ENCODE peak calls at places on chromosomes 2 and 18, in four cellular contexts. One of them, this sample, is unnamed.

GRCh38 chr2:20609349-20609994 is 41.4 kb downstream of the HS1BP3 start:
- DNase-seq in mucosa of descending colon: peak; percentile 21
- DNase-seq in endothelial cell: no peak
- DNase-seq in dermis blood vessel endothelial cell: peak; percentile 63
- DNase-seq in this sample: no peak

GRCh38 chr2:163558286-163559009 is 177.4 kb downstream of the FIGN start:
- DNase-seq in mucosa of descending colon: no peak
- DNase-seq in dermis blood vessel endothelial cell: no peak
- DNase-seq in endothelial cell: no peak
- DNase-seq in this sample: no peak

GRCh38 chr2:25339791-25340339 is 1.9 kb downstream of the DNMT3A start:
- DNase-seq in dermis blood vessel endothelial cell: no peak
- DNase-seq in mucosa of descending colon: peak; percentile 76
- DNase-seq in endothelial cell: no peak
- DNase-seq in this sample: no peak

GRCh38 chr2:185745864-185746859 is 7.6 kb downstream of the FSIP2 start:
- DNase-seq in endothelial cell: no peak
- DNase-seq in dermis blood vessel endothelial cell: no peak
- DNase-seq in mucosa of descending colon: no peak
- DNase-seq in this sample: no peak

GRCh38 chr18:55513199-55513598 is 74.8 kb downstream of the TCF4 start:
- DNase-seq in mucosa of descending colon: no peak
- DNase-seq in dermis blood vessel endothelial cell: no peak
- DNase-seq in endothelial cell: no peak
- DNase-seq in this sample: no peak

GRCh38 chr2:63983986-63984605 is 35.1 kb downstream of the VPS54 start:
- DNase-seq in dermis blood vessel endothelial cell: peak; percentile 2
- DNase-seq in mucosa of descending colon: no peak
- DNase-seq in endothelial cell: no peak
- DNase-seq in this sample: no peak

GRCh38 chr2:200302940-200303727 is 3.4 kb upstream of the SPATS2L start:
- DNase-seq in dermis blood vessel endothelial cell: no peak
- DNase-seq in endothelial cell: no peak
- DNase-seq in mucosa of descending colon: no peak
- DNase-seq in this sample: peak; percentile 16

GRCh38 chr18:61957801-61958516 is 65.2 kb upstream of the RNF152 start:
- DNase-seq in endothelial cell: no peak
- DNase-seq in dermis blood vessel endothelial cell: peak; percentile 81
- DNase-seq in mucosa of descending colon: no peak
- DNase-seq in this sample: no peak

GRCh38 chr2:84741182-84741822 is 139.6 kb downstream of the TRABD2A start:
- DNase-seq in endothelial cell: no peak
- DNase-seq in dermis blood vessel endothelial cell: peak; percentile 13
- DNase-seq in mucosa of descending colon: peak; percentile 39
- DNase-seq in this sample: peak; percentile 70

GRCh38 chr18:48530399-48531081 is 8.3 kb upstream of the CTIF start:
- DNase-seq in mucosa of descending colon: no peak
- DNase-seq in endothelial cell: no peak
- DNase-seq in dermis blood vessel endothelial cell: no peak
- DNase-seq in this sample: no peak

GRCh38 chr2:161725297-161725696 is 101.1 kb downstream of the SLC4A10 start:
- DNase-seq in endothelial cell: no peak
- DNase-seq in mucosa of descending colon: no peak
- DNase-seq in dermis blood vessel endothelial cell: no peak
- DNase-seq in this sample: no peak

GRCh38 chr2:153391131-153391530 is 87.4 kb downstream of the RPRM start:
- DNase-seq in mucosa of descending colon: no peak
- DNase-seq in dermis blood vessel endothelial cell: no peak
- DNase-seq in endothelial cell: no peak
- DNase-seq in this sample: no peak

GRCh38 chr2:8885449-8886196 is 48.2 kb upstream of the KIDINS220 start:
- DNase-seq in endothelial cell: no peak
- DNase-seq in dermis blood vessel endothelial cell: no peak
- DNase-seq in mucosa of descending colon: no peak
- DNase-seq in this sample: no peak

GRCh38 chr2:70926042-70926441 is 9.7 kb upstream of the ATP6V1B1 start:
- DNase-seq in mucosa of descending colon: no peak
- DNase-seq in endothelial cell: peak; percentile 0
- DNase-seq in dermis blood vessel endothelial cell: no peak
- DNase-seq in this sample: peak; percentile 2

GRCh38 chr18:74522635-74523548 is 11.4 kb upstream of the CNDP1 start:
- DNase-seq in mucosa of descending colon: peak; percentile 23
- DNase-seq in dermis blood vessel endothelial cell: no peak
- DNase-seq in endothelial cell: no peak
- DNase-seq in this sample: no peak

GRCh38 chr2:154402138-154402714 is 296.3 kb upstream of the KCNJ3 start:
- DNase-seq in endothelial cell: no peak
- DNase-seq in mucosa of descending colon: no peak
- DNase-seq in dermis blood vessel endothelial cell: no peak
- DNase-seq in this sample: no peak

GRCh38 chr2:120180066-120180465 is 43.1 kb downstream of the TMEM185B start:
- DNase-seq in endothelial cell: no peak
- DNase-seq in mucosa of descending colon: no peak
- DNase-seq in dermis blood vessel endothelial cell: no peak
- DNase-seq in this sample: no peak

This sample was measured in activated CD4-positive, alpha-beta memory T cell treated with anti-CD3 and anti-CD28 coated beads, Interleukin-2, amount 10 ng/mL, durations not matched to agents 7 days and 5 days.